ENCODE peak calls at places on chromosomes 3 and 15, in eight cellular contexts. D, E, K, I, O, Y, R and H are unnamed samples.
A peak's percentile ranks its signal among the peaks of the same experiment; 100 is the strongest.

GRCh38 chr3:155646128-155646527 is 98.7 kb downstream of the PLCH1 start:
- DNase-seq in D (no peak), Y (no peak), O (no peak), I (no peak), K (no peak), E (no peak), R (no peak), H (no peak)

GRCh38 chr3:175392653-175393052 is 533.5 kb downstream of the NAALADL2 start:
- DNase-seq in R (no peak), I (no peak), Y (no peak), D (peak; percentile 64), K (no peak), E (no peak), O (no peak), H (no peak)

GRCh38 chr3:113802795-113803455 is 35.7 kb upstream of the GRAMD1C start:
- DNase-seq in D (no peak), I (no peak), O (no peak), E (no peak), K (no peak), Y (no peak), R (no peak), H (no peak)

GRCh38 chr3:39541917-39542329 is 74.4 kb downstream of the MOBP start:
- DNase-seq in E (no peak), K (no peak), D (peak; percentile 22), O (no peak), R (no peak), I (peak; percentile 12), Y (no peak), H (no peak)

GRCh38 chr3:105613120-105613519 is 246.4 kb downstream of the ALCAM start:
- DNase-seq in Y (no peak), D (no peak), K (no peak), O (no peak), I (no peak), R (no peak), E (no peak), H (no peak)

GRCh38 chr15:78033864-78034263 is 43.6 kb downstream of the TBC1D2B start:
- DNase-seq in I (no peak), R (no peak), D (no peak), E (no peak), Y (no peak), O (no peak), K (no peak), H (no peak)

GRCh38 chr3:69143605-69144004 is 21.2 kb upstream of the LMOD3 start:
- DNase-seq in E (no peak), Y (no peak), O (no peak), D (peak; percentile 17), R (no peak), K (no peak), I (no peak), H (no peak)

GRCh38 chr3:160225181-160226025 is at the start of gene C3orf80:
- DNase-seq in K (no peak), D (no peak), R (no peak), Y (peak; percentile 62), E (peak; percentile 57), O (peak; percentile 66), I (peak; percentile 46), H (peak; percentile 79)

GRCh38 chr15:45458746-45459403 is 63.7 kb downstream of the SLC30A4 start:
- DNase-seq in Y (peak; percentile 66), O (no peak), K (peak; percentile 74), D (peak; percentile 55), I (peak; percentile 73), E (peak; percentile 75), R (no peak), H (peak; percentile 84)

GRCh38 chr3:177813322-177813721 is 616.0 kb upstream of the TBL1XR1 start:
- DNase-seq in Y (peak; percentile 71), E (no peak), K (no peak), R (no peak), I (peak; percentile 36), D (peak; percentile 73), O (no peak), H (no peak)

GRCh38 chr15:99096173-99096893 is 8.5 kb upstream of the SYNM start:
- DNase-seq in I (no peak), O (no peak), D (no peak), Y (no peak), K (peak; percentile 33), R (no peak), E (no peak), H (no peak)

GRCh38 chr3:8497582-8497981 is 4.0 kb upstream of the LMCD1 start:
- DNase-seq in O (no peak), I (no peak), Y (no peak), R (no peak), K (no peak), E (no peak), D (no peak), H (no peak)

GRCh38 chr3:114994554-114995341 is 152.3 kb downstream of the ZBTB20 start:
- DNase-seq in K (no peak), I (no peak), R (no peak), E (no peak), Y (no peak), D (no peak), O (no peak), H (no peak)

GRCh38 chr3:76756578-76756977 is 283.3 kb upstream of the ROBO2 start:
- DNase-seq in E (no peak), Y (no peak), O (peak; percentile 41), D (no peak), K (no peak), I (no peak), R (no peak), H (no peak)

GRCh38 chr15:68053997-68054657 is at the start of gene PIAS1:
- DNase-seq in O (peak; percentile 97), I (peak; percentile 96), Y (peak; percentile 98), K (peak; percentile 95), R (peak; percentile 98), D (peak; percentile 94), E (peak; percentile 97), H (peak; percentile 96)
- TF ChIP-seq CTCF in O (no peak), I (no peak), Y (no peak), K (no peak), R (no peak), D (no peak), E (no peak), H (no peak)

GRCh38 chr15:80371924-80372323 is 32.3 kb upstream of the ARNT2 start:
- DNase-seq in E (no peak), Y (no peak), O (no peak), D (no peak), I (no peak), K (no peak), R (no peak), H (no peak)

GRCh38 chr15:80367661-80368060 is 36.5 kb upstream of the ARNT2 start:
- DNase-seq in R (no peak), E (no peak), K (no peak), D (peak; percentile 8), I (no peak), O (no peak), Y (no peak), H (no peak)

DNA sequence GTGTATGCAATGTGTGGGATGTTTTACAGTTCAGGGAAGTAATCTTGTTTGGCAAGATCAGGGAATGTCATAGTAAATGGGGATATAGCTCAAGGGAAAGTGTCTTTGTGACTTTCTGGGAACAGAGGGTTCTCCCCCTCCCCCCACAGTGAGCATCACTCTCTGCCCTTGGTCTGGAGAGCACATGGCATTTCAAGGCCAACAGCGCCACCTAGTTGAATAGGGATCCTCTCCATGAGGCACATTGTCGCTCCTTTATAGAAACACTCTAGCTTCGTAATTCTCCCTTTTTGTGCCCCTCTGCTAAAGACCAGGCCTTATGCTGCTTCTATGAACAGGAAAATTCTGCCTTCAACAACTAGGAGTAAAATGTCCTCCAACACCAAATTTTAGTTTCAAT is 37.1 kb upstream of the ARNT2 start:
- DNase-seq in D (no peak), O (no peak), E (no peak), Y (no peak), K (no peak), R (no peak), I (no peak), H (peak; percentile 16)
- TF ChIP-seq CTCF in D (no peak), O (no peak), E (no peak), Y (no peak), K (no peak), R (no peak), I (no peak), H (no peak)

DNA sequence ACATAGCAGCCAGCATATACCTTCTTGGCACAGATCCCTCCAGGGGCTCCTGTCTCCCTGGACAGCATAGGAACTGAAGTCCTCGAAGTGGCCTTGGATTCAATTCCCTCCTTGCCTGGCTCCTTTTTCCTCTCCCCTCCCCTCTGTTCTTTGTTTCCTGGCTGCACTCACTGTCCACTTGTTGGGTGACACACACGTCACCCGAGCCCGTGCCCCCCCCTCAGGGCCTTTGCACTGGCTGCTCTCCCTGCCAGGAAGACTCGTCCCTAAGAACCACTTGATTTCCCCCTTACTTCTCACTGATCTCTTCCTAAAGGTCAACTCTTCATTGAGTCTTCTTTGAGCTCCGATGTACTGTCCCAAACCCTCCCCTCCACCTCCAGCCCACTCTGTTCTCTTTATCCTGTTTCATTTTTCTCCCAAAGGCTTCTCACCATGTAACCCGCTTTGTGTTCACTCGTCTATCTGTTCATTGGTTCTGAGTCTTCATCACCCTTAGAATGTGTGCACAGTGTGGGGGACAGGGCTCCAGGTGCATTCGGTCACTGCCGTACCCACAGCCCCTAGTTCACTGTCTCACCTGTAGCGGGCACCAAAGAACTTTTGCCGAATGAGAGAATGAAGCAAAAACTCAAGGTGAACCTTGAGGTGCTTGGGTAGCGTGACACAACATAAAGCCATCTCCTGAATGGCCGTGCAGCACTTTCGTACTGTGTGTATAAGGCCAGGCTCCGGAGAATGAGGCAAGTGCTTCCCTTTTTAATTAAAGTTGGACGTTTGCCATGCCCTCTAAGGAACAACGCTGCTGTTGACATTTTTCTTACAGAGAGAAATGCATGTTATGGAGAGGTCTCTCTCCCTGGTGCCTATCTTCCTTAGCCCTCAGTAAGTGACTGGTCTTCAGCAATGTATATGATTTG is 74.0 kb downstream of the CHRNA7 start:
- DNase-seq in R (no peak), D (no peak), Y (no peak), O (no peak), I (no peak), K (no peak), E (no peak), H (no peak)
- TF ChIP-seq CTCF in R (no peak), D (no peak), Y (no peak), O (no peak), I (no peak), K (no peak), E (no peak), H (no peak)

GRCh38 chr3:151210676-151211381 is 7.8 kb upstream of the GPR171 start:
- DNase-seq in I (no peak), D (peak; percentile 23), Y (no peak), K (no peak), O (no peak), R (no peak), E (peak; percentile 68), H (no peak)
- TF ChIP-seq CTCF in I (no peak), D (no peak), Y (no peak), K (no peak), O (no peak), R (peak; percentile 10), E (peak; percentile 29), H (no peak)

GRCh38 chr15:34213690-34214089 is 3.8 kb upstream of the KATNBL1 start:
- DNase-seq in Y (no peak), R (no peak), K (no peak), D (no peak), I (no peak), O (no peak), E (no peak), H (no peak)
- TF ChIP-seq CTCF in Y (no peak), R (no peak), K (no peak), D (no peak), I (no peak), O (no peak), E (no peak), H (no peak)